ENCODE peak calls at places on chromosomes 11 and 22, in six cellular contexts. H, A, Q, N, Z and W are unnamed samples.

GRCh38 chr22:28947125-28947524 is 63.8 kb downstream of the ZNRF3 start:
- DNase-seq in H (no peak), A (no peak), Q (no peak), N (no peak), Z (no peak), W (no peak)

GRCh38 chr11:73425118-73425517 is 48.9 kb downstream of the RELT start:
- DNase-seq in H (no peak), A (no peak), Q (no peak), N (no peak), Z (no peak), W (no peak)

GRCh38 chr11:93490996-93491618 is 52.1 kb downstream of the SMCO4 start:
- DNase-seq in H (no peak), A (no peak), Q (no peak), N (no peak), Z (no peak), W (no peak)

GRCh38 chr11:24747275-24748251 is 250.7 kb downstream of the LUZP2 start:
- DNase-seq in H (no peak), A (no peak), Q (peak), N (no peak), Z (no peak), W (peak)

GRCh38 chr11:12251651-12252560 is 125.5 kb upstream of the PARVA start:
- DNase-seq in H (no peak), A (no peak), Q (no peak), N (no peak), Z (no peak), W (no peak)

GRCh38 chr11:34637303-34637702 is 16.4 kb downstream of the EHF start:
- DNase-seq in H (no peak), A (no peak), Q (no peak), N (no peak), Z (no peak), W (no peak)

GRCh38 chr11:112504056-112504455 is 243.4 kb upstream of the PLET1 start:
- DNase-seq in H (no peak), A (no peak), Q (no peak), N (no peak), Z (no peak), W (no peak)

GRCh38 chr22:28826921-28827320 is 26.6 kb upstream of the XBP1 start:
- DNase-seq in H (no peak), A (peak), Q (no peak), N (no peak), Z (peak), W (no peak)

GRCh38 chr11:8828580-8829358 is 82.2 kb upstream of the AKIP1 start:
- DNase-seq in H (peak), A (no peak), Q (no peak), N (no peak), Z (no peak), W (no peak)

GRCh38 chr11:88335284-88335683 is 2.3 kb downstream of the CTSC start:
- DNase-seq in H (no peak), A (no peak), Q (no peak), N (no peak), Z (no peak), W (no peak)

DNA sequence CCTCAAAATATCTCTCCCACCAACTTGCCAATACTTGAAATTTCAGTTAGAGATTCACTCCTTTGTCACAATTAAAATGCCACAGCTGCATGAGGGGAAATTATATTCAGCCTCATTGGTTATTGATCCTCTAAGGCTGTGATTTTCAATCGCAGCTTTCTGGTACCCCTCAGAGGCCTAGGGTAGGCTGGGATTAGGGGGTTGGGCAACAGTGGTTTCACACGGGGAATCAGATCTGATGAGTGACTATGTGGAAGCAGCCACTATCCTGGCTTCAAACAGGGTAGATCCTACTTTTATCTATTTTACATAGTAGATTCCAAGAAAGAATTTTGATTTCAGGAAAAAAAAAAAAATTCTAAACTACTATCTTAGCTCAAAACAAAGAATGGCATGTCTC is 252.5 kb downstream of the DCDC1 start:
- DNase-seq in H (no peak), A (no peak), Q (no peak), N (no peak), Z (no peak), W (no peak)
- TF ChIP-seq CTCF in H (no peak), A (no peak), Q (no peak), N (no peak), Z (no peak), W (no peak)

GRCh38 chr22:44550666-44551491 is 52.8 kb upstream of the RTL6 start:
- DNase-seq in H (peak), A (peak), Q (no peak), N (peak), Z (peak), W (peak)
- H3K4me3 ChIP-seq in H (peak), A (peak), Q (no peak), N (no peak), Z (peak), W (no peak)

DNA sequence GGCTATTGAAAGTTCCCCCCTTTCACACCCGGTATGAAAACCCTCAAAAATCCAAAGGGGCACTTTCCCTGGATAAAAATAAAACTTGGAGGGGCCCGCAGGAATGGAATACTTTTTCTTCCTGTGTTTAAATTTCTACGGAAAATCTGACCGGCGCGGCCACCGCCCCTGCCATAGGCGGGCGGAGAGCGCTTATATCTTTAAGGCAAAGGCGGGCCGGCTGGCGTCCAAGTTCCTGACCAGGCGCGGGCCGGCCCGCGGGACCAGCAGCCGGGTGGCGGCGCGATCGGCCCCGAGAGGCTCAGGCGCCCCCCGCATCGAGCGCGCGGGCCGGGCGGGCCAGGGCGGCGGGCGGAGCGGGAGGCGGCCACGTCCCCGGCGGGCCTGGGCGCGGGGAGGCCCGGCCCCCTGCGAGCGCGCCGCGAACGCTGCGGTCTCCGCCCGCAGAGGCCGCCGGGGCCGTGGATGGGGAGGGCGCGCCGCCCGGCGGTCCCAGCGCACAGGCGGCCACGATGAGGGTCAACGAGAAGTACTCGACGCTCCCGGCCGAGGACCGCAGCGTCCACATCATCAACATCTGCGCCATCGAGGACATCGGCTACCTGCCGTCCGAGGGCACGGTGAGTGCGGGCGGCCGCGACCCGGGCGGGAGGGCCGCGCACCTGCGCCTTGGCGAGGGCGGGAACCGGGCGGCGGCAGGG is at the start of gene ANO1:
- DNase-seq in H (peak), A (peak), Q (peak), N (no peak), Z (no peak), W (no peak)
- TF ChIP-seq CTCF in H (no peak), A (no peak), Q (no peak), N (peak), Z (no peak), W (no peak)

GRCh38 chr11:6782720-6783119 is at the start of gene OR2AG1:
- DNase-seq in H (no peak), A (no peak), Q (no peak), N (no peak), Z (no peak), W (no peak)
- H3K4me3 ChIP-seq in H (no peak), A (no peak), Q (no peak), N (no peak), Z (no peak), W (no peak)

DNA sequence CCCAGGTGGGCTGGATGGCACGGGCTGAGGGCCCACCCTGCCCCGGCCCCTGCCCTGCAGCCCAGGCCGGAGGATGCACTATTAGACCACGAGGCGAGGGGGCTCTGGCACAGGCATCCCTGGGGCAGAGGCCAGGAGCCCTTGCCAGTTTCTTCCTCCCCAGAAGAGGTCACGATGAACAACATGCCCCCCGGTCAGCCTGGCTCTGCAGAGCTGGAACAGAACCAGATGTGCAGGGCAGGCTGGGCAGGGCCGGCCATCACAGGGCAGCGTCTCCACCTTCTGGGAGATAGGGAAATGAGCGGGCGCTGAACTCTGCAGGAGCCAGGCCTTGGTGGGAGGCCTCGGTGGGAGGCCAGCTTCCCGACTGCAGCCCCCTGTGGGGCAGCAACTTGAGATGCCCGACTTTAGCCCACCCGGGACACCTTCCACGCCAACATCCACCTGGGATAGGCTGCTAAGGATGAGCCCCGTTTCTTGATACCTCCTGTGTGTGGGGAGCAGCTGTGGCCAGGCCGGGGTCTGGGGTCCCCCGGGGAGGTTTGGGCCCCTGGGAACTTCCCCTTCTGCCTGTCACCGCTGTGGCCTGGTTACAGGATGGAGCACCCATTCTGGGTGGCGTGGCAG is 21.8 kb upstream of the GNB1L start:
- DNase-seq in H (peak), A (peak), Q (no peak), N (peak), Z (peak), W (no peak)
- TF ChIP-seq CTCF in H (no peak), A (no peak), Q (no peak), N (no peak), Z (no peak), W (no peak)

DNA sequence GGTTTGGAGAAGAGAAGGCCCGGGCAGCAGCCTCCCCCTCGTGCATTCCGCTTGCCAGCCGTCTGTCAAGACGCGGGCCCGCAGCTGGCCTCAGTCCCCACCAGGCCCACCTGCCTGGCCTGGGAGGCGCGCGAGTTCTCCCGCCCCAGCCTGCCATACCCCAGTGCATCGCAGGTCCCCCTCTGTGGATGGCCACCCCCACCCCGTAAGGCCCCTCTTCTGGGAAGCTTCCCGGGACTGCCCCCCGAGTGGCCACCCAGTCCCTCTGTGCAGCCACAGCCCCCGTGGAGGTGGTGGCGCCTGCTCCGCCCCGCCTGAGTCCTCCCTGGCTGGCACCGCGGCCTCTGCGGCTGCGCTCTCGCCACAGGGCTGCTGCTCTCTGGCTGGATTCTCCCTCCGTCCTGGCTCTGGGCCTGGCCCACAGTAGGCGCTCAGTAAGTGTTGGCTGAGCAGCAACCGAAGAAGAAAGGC is 74.0 kb upstream of the TCF20 start:
- DNase-seq in H (peak), A (no peak), Q (no peak), N (no peak), Z (peak), W (no peak)
- H3K4me3 ChIP-seq in H (peak), A (no peak), Q (peak), N (peak), Z (peak), W (no peak)

GRCh38 chr11:90148900-90149299 is 14.4 kb downstream of the NAALAD2 start:
- DNase-seq in H (no peak), A (no peak), Q (no peak), N (no peak), Z (no peak), W (no peak)
- TF ChIP-seq CTCF in H (no peak), A (no peak), Q (peak), N (no peak), Z (no peak), W (no peak)

GRCh38 chr22:37484115-37485005 is 1.8 kb downstream of the MFNG start:
- DNase-seq in H (peak), A (peak), Q (no peak), N (no peak), Z (no peak), W (peak)
- H3K4me3 ChIP-seq in H (peak), A (peak), Q (no peak), N (no peak), Z (no peak), W (peak)